ENCODE peak calls at places on chromosomes 3 and 15, in nine cellular contexts. J is HuH-7; H is GM12891; I is activated T-helper 1 cell treated with Interleukin-2 at 50 U/mL for 16 hours; N is effector CD4-positive, alpha-beta T cell; Z is NCI-H774; R is sciatic nerve; A is head of caudate nucleus; D is endothelial cell of umbilical vein. P is an unnamed sample.

GRCh38 chr3:161231861-161232260 is 10.8 kb downstream of the NMD3 start:
- DNase-seq in D (no peak), A (no peak), J (no peak), Z (no peak), R (no peak), N (no peak), I (no peak), H (no peak), P (no peak)

GRCh38 chr3:105526349-105527111 is 159.8 kb downstream of the ALCAM start:
- DNase-seq in Z (peak), A (peak), D (no peak), N (no peak), J (no peak), R (no peak), I (no peak), H (no peak), P (no peak)

GRCh38 chr3:138774529-138775253 is 60.0 kb downstream of the PIK3CB start:
- DNase-seq in I (no peak), Z (peak), R (no peak), H (no peak), A (peak), N (no peak), D (peak), J (no peak), P (peak)

GRCh38 chr3:57918123-57918837 is 89.9 kb upstream of the FLNB start:
- DNase-seq in A (no peak), I (no peak), J (no peak), R (no peak), H (no peak), N (no peak), D (no peak), Z (no peak), P (no peak)

GRCh38 chr3:130835483-130835882 is 58.4 kb upstream of the ATP2C1 start:
- DNase-seq in H (no peak), A (no peak), Z (no peak), J (no peak), D (no peak), N (no peak), R (no peak), I (no peak), P (no peak)

GRCh38 chr15:71951134-71951533 is 140.8 kb downstream of the NR2E3 start:
- DNase-seq in D (no peak), N (no peak), R (no peak), J (no peak), A (no peak), I (no peak), H (no peak), Z (no peak), P (no peak)

GRCh38 chr3:81799403-81799802 is 38.0 kb upstream of the GBE1 start:
- DNase-seq in D (no peak), Z (no peak), A (no peak), I (no peak), N (no peak), J (no peak), R (no peak), H (no peak), P (no peak)

GRCh38 chr3:115980709-115981108 is 357.4 kb downstream of the GAP43 start:
- DNase-seq in R (no peak), H (no peak), J (no peak), A (no peak), D (no peak), Z (no peak), I (no peak), N (no peak), P (no peak)

GRCh38 chr3:17412950-17413530 is 329.4 kb downstream of the TBC1D5 start:
- DNase-seq in R (no peak), Z (peak), H (peak), A (no peak), J (peak), D (peak), I (no peak), N (peak), P (peak)